ENCODE peak calls at places on chromosomes 6 and 20, in ten cellular contexts. One of them, this sample, is unnamed.

GRCh38 chr6:44569931-44570385 is 182.5 kb downstream of the CDC5L start:
- DNase-seq in K562: no peak
- DNase-seq in fibroblast of lung: peak; percentile 41
- DNase-seq in colonic mucosa: no peak
- DNase-seq in CD8-positive, alpha-beta T cell: no peak
- DNase-seq in heart left ventricle: peak; percentile 59
- DNase-seq in hepatocyte: no peak
- DNase-seq in IMR-90: peak; percentile 7
- DNase-seq in ovary: no peak
- DNase-seq in GM23338: no peak
- DNase-seq in this sample: no peak

GRCh38 chr6:13488015-13488895 is 855 bp upstream of the GFOD1 start:
- DNase-seq in K562: no peak
- DNase-seq in fibroblast of lung: peak; percentile 63
- DNase-seq in colonic mucosa: peak; percentile 61
- DNase-seq in CD8-positive, alpha-beta T cell: no peak
- DNase-seq in heart left ventricle: peak; percentile 62
- DNase-seq in hepatocyte: peak; percentile 40
- DNase-seq in IMR-90: peak; percentile 40
- DNase-seq in ovary: peak; percentile 66
- DNase-seq in GM23338: peak; percentile 63
- DNase-seq in this sample: peak; percentile 34

GRCh38 chr20:17882065-17882833 is 86.3 kb downstream of the SNX5 start:
- DNase-seq in K562: no peak
- DNase-seq in fibroblast of lung: no peak
- DNase-seq in colonic mucosa: no peak
- DNase-seq in CD8-positive, alpha-beta T cell: no peak
- DNase-seq in heart left ventricle: no peak
- DNase-seq in hepatocyte: no peak
- DNase-seq in IMR-90: no peak
- DNase-seq in ovary: no peak
- DNase-seq in GM23338: no peak
- DNase-seq in this sample: no peak

GRCh38 chr6:120938164-120938875 is 396.0 kb downstream of the TBC1D32 start:
- DNase-seq in K562: no peak
- DNase-seq in fibroblast of lung: no peak
- DNase-seq in colonic mucosa: no peak
- DNase-seq in CD8-positive, alpha-beta T cell: no peak
- DNase-seq in heart left ventricle: no peak
- DNase-seq in hepatocyte: no peak
- DNase-seq in IMR-90: no peak
- DNase-seq in ovary: no peak
- DNase-seq in GM23338: no peak
- DNase-seq in this sample: no peak

GRCh38 chr20:10679269-10679668 is 5.5 kb upstream of the JAG1 start:
- DNase-seq in K562: no peak
- DNase-seq in fibroblast of lung: no peak
- DNase-seq in colonic mucosa: no peak
- DNase-seq in CD8-positive, alpha-beta T cell: no peak
- DNase-seq in heart left ventricle: no peak
- DNase-seq in hepatocyte: no peak
- DNase-seq in IMR-90: peak; percentile 30
- DNase-seq in ovary: no peak
- DNase-seq in GM23338: no peak
- DNase-seq in this sample: no peak

GRCh38 chr20:58570181-58570859 is 55.1 kb upstream of the APCDD1L start:
- DNase-seq in K562: no peak
- DNase-seq in fibroblast of lung: peak; percentile 53
- DNase-seq in colonic mucosa: no peak
- DNase-seq in CD8-positive, alpha-beta T cell: no peak
- DNase-seq in heart left ventricle: no peak
- DNase-seq in hepatocyte: no peak
- DNase-seq in IMR-90: no peak
- DNase-seq in ovary: no peak
- DNase-seq in GM23338: no peak
- DNase-seq in this sample: no peak

GRCh38 chr6:38713812-38714211 is 1.3 kb upstream of the DNAH8 start:
- DNase-seq in K562: no peak
- DNase-seq in fibroblast of lung: no peak
- DNase-seq in colonic mucosa: peak; percentile 24
- DNase-seq in CD8-positive, alpha-beta T cell: peak; percentile 48
- DNase-seq in heart left ventricle: no peak
- DNase-seq in hepatocyte: no peak
- DNase-seq in IMR-90: no peak
- DNase-seq in ovary: no peak
- DNase-seq in GM23338: peak; percentile 35
- DNase-seq in this sample: no peak

GRCh38 chr6:5996701-5997419 is 9.9 kb downstream of the NRN1 start:
- DNase-seq in K562: no peak
- DNase-seq in fibroblast of lung: no peak
- DNase-seq in colonic mucosa: no peak
- DNase-seq in CD8-positive, alpha-beta T cell: no peak
- DNase-seq in heart left ventricle: no peak
- DNase-seq in hepatocyte: peak; percentile 44
- DNase-seq in IMR-90: peak; percentile 9
- DNase-seq in ovary: no peak
- DNase-seq in GM23338: peak; percentile 64
- DNase-seq in this sample: peak; percentile 34

GRCh38 chr20:49247792-49248191 is 28.6 kb downstream of the DDX27 start:
- DNase-seq in K562: no peak
- DNase-seq in fibroblast of lung: no peak
- DNase-seq in colonic mucosa: no peak
- DNase-seq in CD8-positive, alpha-beta T cell: no peak
- DNase-seq in heart left ventricle: no peak
- DNase-seq in hepatocyte: no peak
- DNase-seq in IMR-90: no peak
- DNase-seq in ovary: no peak
- DNase-seq in GM23338: no peak
- DNase-seq in this sample: no peak

GRCh38 chr20:49247169-49247734 is 28.0 kb downstream of the DDX27 start:
- DNase-seq in K562: no peak
- DNase-seq in fibroblast of lung: no peak
- DNase-seq in colonic mucosa: no peak
- DNase-seq in CD8-positive, alpha-beta T cell: no peak
- DNase-seq in heart left ventricle: no peak
- DNase-seq in hepatocyte: no peak
- DNase-seq in IMR-90: no peak
- DNase-seq in ovary: no peak
- DNase-seq in GM23338: no peak
- DNase-seq in this sample: no peak

GRCh38 chr20:49248301-49248700 is 29.1 kb downstream of the DDX27 start:
- DNase-seq in K562: no peak
- DNase-seq in fibroblast of lung: no peak
- DNase-seq in colonic mucosa: no peak
- DNase-seq in CD8-positive, alpha-beta T cell: no peak
- DNase-seq in heart left ventricle: no peak
- DNase-seq in hepatocyte: no peak
- DNase-seq in IMR-90: no peak
- DNase-seq in ovary: no peak
- DNase-seq in GM23338: no peak
- DNase-seq in this sample: no peak

GRCh38 chr20:49248879-49249665 is 28.8 kb downstream of the ZNFX1 start:
- DNase-seq in K562: no peak
- DNase-seq in fibroblast of lung: no peak
- DNase-seq in colonic mucosa: no peak
- DNase-seq in CD8-positive, alpha-beta T cell: no peak
- DNase-seq in heart left ventricle: no peak
- DNase-seq in hepatocyte: no peak
- DNase-seq in IMR-90: no peak
- DNase-seq in ovary: no peak
- DNase-seq in GM23338: peak; percentile 12
- DNase-seq in this sample: no peak

GRCh38 chr20:49245921-49246740 is 26.9 kb downstream of the DDX27 start:
- DNase-seq in K562: peak; percentile 62
- DNase-seq in fibroblast of lung: peak; percentile 62
- DNase-seq in colonic mucosa: no peak
- DNase-seq in CD8-positive, alpha-beta T cell: no peak
- DNase-seq in heart left ventricle: peak; percentile 26
- DNase-seq in hepatocyte: peak; percentile 55
- DNase-seq in IMR-90: peak; percentile 55
- DNase-seq in ovary: no peak
- DNase-seq in GM23338: peak; percentile 71
- DNase-seq in this sample: peak; percentile 39
- TF ChIP-seq CTCF in K562: peak; percentile 73
- TF ChIP-seq CTCF in fibroblast of lung: peak; percentile 83
- TF ChIP-seq CTCF in colonic mucosa: peak; percentile 52
- TF ChIP-seq CTCF in CD8-positive, alpha-beta T cell: peak; percentile 61
- TF ChIP-seq CTCF in heart left ventricle: peak; percentile 48
- TF ChIP-seq CTCF in hepatocyte: peak; percentile 61
- TF ChIP-seq CTCF in IMR-90: peak; percentile 72
- TF ChIP-seq CTCF in ovary: no peak
- TF ChIP-seq CTCF in GM23338: peak; percentile 78
- TF ChIP-seq CTCF in this sample: peak; percentile 83

DNA sequence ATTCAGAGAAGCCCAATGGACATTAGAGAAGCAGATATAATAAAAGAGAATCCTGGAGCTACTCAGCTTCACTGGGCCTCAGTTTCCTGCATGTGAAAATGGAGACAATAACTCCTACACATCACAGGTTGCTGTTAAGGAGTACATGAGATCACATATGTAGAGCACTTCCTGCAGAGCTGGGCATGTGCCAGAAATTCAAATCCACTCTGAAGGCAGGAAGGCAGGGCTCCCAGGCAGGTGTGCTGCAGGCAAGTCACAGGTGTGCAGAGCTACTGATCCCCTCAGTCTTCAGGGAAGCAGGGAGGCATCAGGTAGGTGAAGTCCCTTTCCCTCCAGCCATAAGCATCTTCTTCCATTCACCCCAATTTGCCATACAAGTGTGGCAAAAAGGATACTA is 48.0 kb downstream of the DST start:
- DNase-seq in K562: no peak
- DNase-seq in fibroblast of lung: no peak
- DNase-seq in colonic mucosa: no peak
- DNase-seq in CD8-positive, alpha-beta T cell: no peak
- DNase-seq in heart left ventricle: no peak
- DNase-seq in hepatocyte: no peak
- DNase-seq in IMR-90: no peak
- DNase-seq in ovary: no peak
- DNase-seq in GM23338: no peak
- DNase-seq in this sample: no peak
- H3K36me3 ChIP-seq in K562: no peaks in the 10 kb centered on the region
- H3K36me3 ChIP-seq in fibroblast of lung: peaks cover 7% of the 10 kb centered on the region
- H3K36me3 ChIP-seq in colonic mucosa: peaks cover 4% of the 10 kb centered on the region
- H3K36me3 ChIP-seq in CD8-positive, alpha-beta T cell: no peaks in the 10 kb centered on the region
- H3K36me3 ChIP-seq in heart left ventricle: peaks cover 56% of the 10 kb centered on the region
- H3K36me3 ChIP-seq in hepatocyte: no peaks in the 10 kb centered on the region
- H3K36me3 ChIP-seq in IMR-90: peaks cover 37% of the 10 kb centered on the region
- H3K36me3 ChIP-seq in ovary: no peaks in the 10 kb centered on the region
- H3K36me3 ChIP-seq in GM23338: peaks cover 50% of the 10 kb centered on the region
- H3K36me3 ChIP-seq in this sample: peaks cover 41% of the 10 kb centered on the region

GRCh38 chr6:116611020-116611419 is 5.3 kb upstream of the RSPH4A start:
- DNase-seq in K562: no peak
- DNase-seq in fibroblast of lung: no peak
- DNase-seq in colonic mucosa: no peak
- DNase-seq in CD8-positive, alpha-beta T cell: no peak
- DNase-seq in heart left ventricle: no peak
- DNase-seq in hepatocyte: no peak
- DNase-seq in IMR-90: no peak
- DNase-seq in ovary: no peak
- DNase-seq in GM23338: peak; percentile 9
- DNase-seq in this sample: no peak

GRCh38 chr6:116616757-116617093 is 446 bp downstream of the RSPH4A start:
- DNase-seq in K562: no peak
- DNase-seq in fibroblast of lung: no peak
- DNase-seq in colonic mucosa: no peak
- DNase-seq in CD8-positive, alpha-beta T cell: no peak
- DNase-seq in heart left ventricle: peak; percentile 21
- DNase-seq in hepatocyte: peak; percentile 36
- DNase-seq in IMR-90: no peak
- DNase-seq in ovary: peak; percentile 28
- DNase-seq in GM23338: peak; percentile 49
- DNase-seq in this sample: no peak

DNA sequence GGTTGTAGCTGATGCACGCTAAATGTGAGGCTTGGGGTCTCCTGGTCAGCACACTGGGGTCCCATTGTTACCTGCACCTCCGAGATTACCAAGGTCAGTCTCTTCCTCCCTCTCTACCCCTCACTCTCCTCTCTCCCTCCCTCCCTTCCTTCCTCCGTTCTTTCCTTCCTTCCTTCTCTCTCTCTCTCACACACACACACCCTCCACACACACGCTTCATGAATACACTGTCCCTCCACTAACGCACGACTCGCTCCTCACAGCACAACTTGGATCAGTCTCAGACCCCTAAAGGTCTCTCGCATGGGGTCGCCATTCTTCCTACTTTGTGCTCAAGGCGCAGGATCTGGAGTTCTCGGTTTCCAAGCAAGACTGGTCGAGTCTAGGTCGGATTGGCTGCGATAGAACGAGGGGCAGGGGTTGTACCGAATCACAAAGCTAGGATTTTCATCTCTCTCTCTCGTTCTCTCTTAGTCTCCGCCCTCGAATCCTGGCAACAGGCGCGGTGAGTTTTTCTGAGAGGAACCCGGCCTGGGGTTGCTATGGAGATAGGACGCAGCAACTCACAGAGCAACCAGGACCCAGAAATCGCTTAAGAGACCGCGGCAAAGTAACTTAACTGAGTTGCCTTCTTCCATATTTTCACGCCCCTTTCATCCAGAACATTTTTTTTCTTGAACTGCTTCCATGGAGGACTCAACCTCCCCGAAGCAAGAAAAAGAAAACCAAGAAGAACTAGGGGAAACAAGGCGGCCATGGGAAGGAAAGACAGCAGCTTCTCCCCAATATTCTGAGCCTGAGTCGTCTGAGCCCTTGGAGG is at the start of gene RSPH4A:
- DNase-seq in K562: peak; percentile 50
- DNase-seq in fibroblast of lung: peak; percentile 94
- DNase-seq in colonic mucosa: peak; percentile 87
- DNase-seq in CD8-positive, alpha-beta T cell: peak; percentile 25
- DNase-seq in heart left ventricle: peak; percentile 91
- DNase-seq in hepatocyte: peak; percentile 96
- DNase-seq in IMR-90: peak; percentile 94
- DNase-seq in ovary: peak; percentile 90
- DNase-seq in GM23338: peak; percentile 99
- DNase-seq in this sample: peak; percentile 98
- TF ChIP-seq CTCF in K562: no peak
- TF ChIP-seq CTCF in fibroblast of lung: no peak
- TF ChIP-seq CTCF in colonic mucosa: no peak
- TF ChIP-seq CTCF in CD8-positive, alpha-beta T cell: no peak
- TF ChIP-seq CTCF in heart left ventricle: no peak
- TF ChIP-seq CTCF in hepatocyte: peak; percentile 30
- TF ChIP-seq CTCF in IMR-90: peak; percentile 16
- TF ChIP-seq CTCF in ovary: no peak
- TF ChIP-seq CTCF in GM23338: peak; percentile 64
- TF ChIP-seq CTCF in this sample: peak; percentile 39

GRCh38 chr6:160464744-160465143 is 116.6 kb downstream of the SLC22A3 start:
- DNase-seq in K562: no peak
- DNase-seq in fibroblast of lung: no peak
- DNase-seq in colonic mucosa: no peak
- DNase-seq in CD8-positive, alpha-beta T cell: no peak
- DNase-seq in heart left ventricle: no peak
- DNase-seq in hepatocyte: no peak
- DNase-seq in IMR-90: no peak
- DNase-seq in ovary: no peak
- DNase-seq in GM23338: no peak
- DNase-seq in this sample: no peak

DNA sequence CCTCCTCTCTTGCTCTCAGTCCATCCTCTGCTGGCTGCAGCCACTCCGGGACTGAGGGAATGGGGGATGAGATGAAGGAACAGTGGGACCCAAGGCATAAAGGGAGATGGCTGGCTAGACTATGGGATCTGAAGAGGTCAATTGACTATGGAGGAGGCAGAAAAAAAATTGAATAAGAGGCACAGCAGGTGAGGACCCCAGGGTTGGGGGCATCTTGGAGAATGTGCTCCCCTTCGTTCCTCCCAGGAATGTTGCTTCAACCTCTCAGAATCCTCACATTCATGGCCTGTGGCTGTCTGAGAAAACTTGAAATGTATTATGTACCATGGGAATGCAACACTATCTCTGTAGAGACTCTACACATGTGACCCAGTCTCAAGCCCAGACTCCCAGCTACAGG is 121.0 kb downstream of the SLC22A3 start:
- DNase-seq in K562: no peak
- DNase-seq in fibroblast of lung: no peak
- DNase-seq in colonic mucosa: no peak
- DNase-seq in CD8-positive, alpha-beta T cell: no peak
- DNase-seq in heart left ventricle: no peak
- DNase-seq in hepatocyte: no peak
- DNase-seq in IMR-90: no peak
- DNase-seq in ovary: no peak
- DNase-seq in GM23338: no peak
- DNase-seq in this sample: no peak
- H3K36me3 ChIP-seq in K562: no peaks in the 10 kb centered on the region
- H3K36me3 ChIP-seq in fibroblast of lung: no peaks in the 10 kb centered on the region
- H3K36me3 ChIP-seq in colonic mucosa: no peaks in the 10 kb centered on the region
- H3K36me3 ChIP-seq in CD8-positive, alpha-beta T cell: no peaks in the 10 kb centered on the region
- H3K36me3 ChIP-seq in heart left ventricle: no peaks in the 10 kb centered on the region
- H3K36me3 ChIP-seq in hepatocyte: no peaks in the 10 kb centered on the region
- H3K36me3 ChIP-seq in IMR-90: no peaks in the 10 kb centered on the region
- H3K36me3 ChIP-seq in ovary: no peaks in the 10 kb centered on the region
- H3K36me3 ChIP-seq in GM23338: no peaks in the 10 kb centered on the region
- H3K36me3 ChIP-seq in this sample: no peaks in the 10 kb centered on the region

This sample was measured in brain microvascular endothelial cell.